ENCODE peak calls at places on chromosomes 1 and 21, in six cellular contexts. T, N, V, U, Y and A are unnamed samples.

GRCh38 chr1:105686874-105687690 is 1369.4 kb upstream of the PRMT6 start:
- DNase-seq in T (no peak), N (peak; percentile 16), V (no peak), U (no peak), Y (no peak), A (no peak)

GRCh38 chr21:46402421-46402820 is 56.3 kb upstream of the DIP2A start:
- DNase-seq in T (no peak), N (no peak), V (no peak), U (no peak), Y (no peak), A (no peak)

GRCh38 chr1:214823311-214824117 is 220.5 kb downstream of the CENPF start:
- DNase-seq in T (no peak), N (no peak), V (no peak), U (no peak), Y (no peak), A (no peak)

GRCh38 chr1:117964290-117965038 is 34.9 kb downstream of the WDR3 start:
- DNase-seq in T (no peak), N (no peak), V (no peak), U (no peak), Y (no peak), A (no peak)

GRCh38 chr1:28364888-28365287 is 4.7 kb upstream of the PHACTR4 start:
- DNase-seq in T (no peak), N (no peak), V (no peak), U (no peak), Y (no peak), A (no peak)

GRCh38 chr1:145990249-145991097 is 5.9 kb downstream of the TXNIP start:
- DNase-seq in T (no peak), N (no peak), V (no peak), U (no peak), Y (no peak), A (no peak)

GRCh38 chr1:212077028-212077427 is 41.5 kb downstream of the DTL start:
- DNase-seq in T (no peak), N (no peak), V (no peak), U (no peak), Y (no peak), A (no peak)

GRCh38 chr1:116122955-116123757 is 12.0 kb downstream of the MAB21L3 start:
- DNase-seq in T (no peak), N (no peak), V (no peak), U (no peak), Y (no peak), A (peak; percentile 54)

GRCh38 chr1:212500986-212501385 is 68.3 kb downstream of the NENF start:
- DNase-seq in T (no peak), N (no peak), V (no peak), U (no peak), Y (no peak), A (no peak)

GRCh38 chr1:47906009-47906432 is 91.2 kb downstream of the TRABD2B start:
- DNase-seq in T (peak; percentile 22), N (no peak), V (no peak), U (no peak), Y (no peak), A (no peak)

GRCh38 chr21:38420140-38420539 is 78.1 kb downstream of the ERG start:
- DNase-seq in T (no peak), N (no peak), V (no peak), U (no peak), Y (no peak), A (no peak)

GRCh38 chr1:35044406-35044805 is 12.7 kb upstream of the ZMYM6 start:
- DNase-seq in T (no peak), N (no peak), V (no peak), U (no peak), Y (no peak), A (no peak)

GRCh38 chr1:227886993-227887696 is 60.6 kb downstream of the WNT9A start:
- DNase-seq in T (no peak), N (peak; percentile 46), V (peak; percentile 30), U (peak; percentile 48), Y (peak; percentile 83), A (no peak)

GRCh38 chr1:84247425-84248220 is 53.9 kb upstream of the SAMD13 start:
- DNase-seq in T (peak; percentile 93), N (no peak), V (peak; percentile 76), U (no peak), Y (no peak), A (peak; percentile 54)

GRCh38 chr1:164446020-164446419 is 113.0 kb upstream of the PBX1 start:
- DNase-seq in T (no peak), N (no peak), V (no peak), U (no peak), Y (no peak), A (no peak)

GRCh38 chr1:84971957-84972356 is 25.0 kb downstream of the MCOLN2 start:
- DNase-seq in T (no peak), N (no peak), V (no peak), U (no peak), Y (no peak), A (no peak)

GRCh38 chr1:192807221-192807967 is 1.4 kb upstream of the RGS2 start:
- DNase-seq in T (no peak), N (no peak), V (no peak), U (no peak), Y (no peak), A (no peak)

GRCh38 chr1:12537906-12538461 is 80.0 kb downstream of the DHRS3 start:
- DNase-seq in T (no peak), N (no peak), V (no peak), U (no peak), Y (no peak), A (no peak)

GRCh38 chr1:29974345-29974744 is 738.0 kb downstream of the PTPRU start:
- DNase-seq in T (peak; percentile 16), N (no peak), V (peak; percentile 73), U (peak; percentile 37), Y (no peak), A (peak; percentile 49)

GRCh38 chr1:240804475-240804874 is 192.5 kb upstream of the GREM2 start:
- DNase-seq in T (no peak), N (no peak), V (peak; percentile 1), U (no peak), Y (no peak), A (no peak)

GRCh38 chr1:230174765-230175747 is 108.0 kb downstream of the GALNT2 start:
- DNase-seq in T (no peak), N (no peak), V (no peak), U (no peak), Y (no peak), A (no peak)

GRCh38 chr1:52629021-52629643 is 3.8 kb upstream of the SHISAL2A start:
- DNase-seq in T (no peak), N (no peak), V (no peak), U (peak; percentile 76), Y (no peak), A (no peak)

GRCh38 chr1:54356680-54357147 is 49.5 kb downstream of the SSBP3 start:
- DNase-seq in T (no peak), N (peak; percentile 66), V (no peak), U (no peak), Y (no peak), A (no peak)

GRCh38 chr1:19374926-19375325 is 62.8 kb downstream of the SLC66A1 start:
- DNase-seq in T (no peak), N (no peak), V (no peak), U (no peak), Y (no peak), A (no peak)

GRCh38 chr1:160375788-160376524 is 9.1 kb downstream of the NHLH1 start:
- DNase-seq in T (no peak), N (no peak), V (no peak), U (peak; percentile 54), Y (no peak), A (no peak)

GRCh38 chr1:87292684-87293493 is 35.8 kb upstream of the LMO4 start:
- DNase-seq in T (peak; percentile 36), N (peak; percentile 47), V (peak; percentile 27), U (peak; percentile 82), Y (no peak), A (no peak)

GRCh38 chr1:30713211-30713770 is 10.1 kb downstream of the MATN1 start:
- DNase-seq in T (no peak), N (no peak), V (no peak), U (no peak), Y (no peak), A (no peak)

GRCh38 chr1:206472454-206472853 is 2.2 kb downstream of the IKBKE start:
- DNase-seq in T (no peak), N (peak; percentile 40), V (peak; percentile 69), U (no peak), Y (no peak), A (no peak)

GRCh38 chr1:206470692-206471414 is 577 bp downstream of the IKBKE start:
- DNase-seq in T (no peak), N (peak; percentile 48), V (peak; percentile 49), U (no peak), Y (no peak), A (no peak)

GRCh38 chr1:206472886-206473285 is 2.6 kb downstream of the IKBKE start:
- DNase-seq in T (no peak), N (no peak), V (no peak), U (no peak), Y (no peak), A (no peak)

GRCh38 chr1:206471415-206471801 is 1.1 kb downstream of the IKBKE start:
- DNase-seq in T (no peak), N (no peak), V (no peak), U (no peak), Y (no peak), A (no peak)

GRCh38 chr1:206471993-206472392 is 1.7 kb downstream of the IKBKE start:
- DNase-seq in T (no peak), N (peak; percentile 43), V (no peak), U (no peak), Y (no peak), A (no peak)
- H3K4me3 ChIP-seq in T (no peak overlapping the region), N (peak overlapping the region; percentile 89), V (peak overlapping the region; percentile 98), U (no peak overlapping the region), Y (no peak overlapping the region), A (no peak overlapping the region)

GRCh38 chr1:2232916-2233438 is 4.9 kb downstream of the SKI start:
- DNase-seq in T (no peak), N (peak; percentile 38), V (no peak), U (no peak), Y (no peak), A (no peak)
- H3K4me3 ChIP-seq in T (no peak overlapping the region), N (peak overlapping the region; percentile 82), V (peak overlapping the region; percentile 87), U (no peak overlapping the region), Y (peak overlapping the region; percentile 78), A (peak overlapping the region; percentile 83)

DNA sequence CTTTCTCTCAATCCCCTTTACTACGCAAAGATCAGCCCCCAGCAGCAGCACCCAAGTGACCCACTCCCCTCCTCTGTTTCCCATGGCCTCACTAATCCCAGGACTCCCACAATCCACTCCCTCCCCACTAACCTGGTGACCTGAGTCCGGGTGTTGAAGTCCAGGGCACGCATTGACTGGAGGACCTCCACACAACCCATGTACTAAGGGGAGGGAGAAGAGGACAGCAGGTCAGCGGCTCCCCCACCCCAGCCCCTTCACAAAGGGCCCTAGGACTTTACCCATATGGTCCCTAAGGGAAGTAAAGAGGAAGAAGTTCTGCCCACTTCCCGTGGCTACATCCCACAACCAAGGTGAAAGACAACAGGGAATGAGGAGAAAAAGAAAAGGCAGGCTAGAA is 1.3 kb downstream of the SHC1 start:
- DNase-seq in T (no peak), N (no peak), V (no peak), U (no peak), Y (no peak), A (no peak)
- H3K4me3 ChIP-seq in T (peak overlapping the region; percentile 40), N (no peak overlapping the region), V (peak overlapping the region; percentile 61), U (peak overlapping the region; percentile 50), Y (peak overlapping the region; percentile 82), A (peak overlapping the region; percentile 82)

DNA sequence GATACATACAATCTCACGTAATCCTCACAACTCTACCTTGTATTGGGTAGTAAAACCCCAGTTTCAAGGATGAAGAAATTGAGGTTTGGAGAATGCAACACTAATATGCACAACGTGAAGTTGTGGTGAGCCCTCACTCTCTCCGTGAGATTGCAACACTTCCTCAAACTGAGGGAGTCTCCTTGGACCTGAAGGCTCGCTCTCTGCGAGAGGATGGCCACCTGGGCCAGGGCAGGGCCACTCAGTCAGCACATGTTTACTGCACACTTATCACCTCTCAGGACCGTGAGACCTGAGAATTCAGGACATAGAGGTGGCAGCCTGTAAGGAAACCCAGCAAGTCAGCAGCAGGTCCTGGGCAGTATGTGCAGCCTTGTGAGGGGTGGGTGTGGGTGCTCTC is 8.7 kb downstream of the SH3BP5L start:
- DNase-seq in T (no peak), N (no peak), V (no peak), U (no peak), Y (no peak), A (no peak)
- H3K4me3 ChIP-seq in T (no peak overlapping the region), N (no peak overlapping the region), V (no peak overlapping the region), U (no peak overlapping the region), Y (no peak overlapping the region), A (no peak overlapping the region)